ENCODE peak calls at places on chromosome 4, in four cellular contexts. One of them, this sample, is unnamed.

GRCh38 chr4:88008133-88008621 is 742 bp downstream of the PKD2 start:
- DNase-seq in fibroblast of mammary gland: peak
- DNase-seq in AG04450: no peak
- DNase-seq in choroid plexus epithelial cell: peak
- DNase-seq in this sample: peak

GRCh38 chr4:37531156-37531555 is 155.0 kb downstream of the RELL1 start:
- DNase-seq in fibroblast of mammary gland: no peak
- DNase-seq in AG04450: no peak
- DNase-seq in choroid plexus epithelial cell: no peak
- DNase-seq in this sample: no peak

GRCh38 chr4:81389720-81390119 is 82.0 kb downstream of the RASGEF1B start:
- DNase-seq in fibroblast of mammary gland: no peak
- DNase-seq in AG04450: no peak
- DNase-seq in choroid plexus epithelial cell: no peak
- DNase-seq in this sample: no peak

GRCh38 chr4:108683479-108683878 is 33.1 kb downstream of the OSTC start:
- DNase-seq in fibroblast of mammary gland: peak
- DNase-seq in AG04450: no peak
- DNase-seq in choroid plexus epithelial cell: peak
- DNase-seq in this sample: peak

GRCh38 chr4:63211377-63211776 is 1197.9 kb downstream of the TECRL start:
- DNase-seq in fibroblast of mammary gland: no peak
- DNase-seq in AG04450: no peak
- DNase-seq in choroid plexus epithelial cell: no peak
- DNase-seq in this sample: no peak

GRCh38 chr4:80307183-80307735 is 28.3 kb upstream of the CFAP299 start:
- DNase-seq in fibroblast of mammary gland: no peak
- DNase-seq in AG04450: no peak
- DNase-seq in choroid plexus epithelial cell: peak
- DNase-seq in this sample: peak

GRCh38 chr4:189912170-189912569 is 28.5 kb upstream of the FRG1 start:
- DNase-seq in fibroblast of mammary gland: no peak
- DNase-seq in AG04450: no peak
- DNase-seq in choroid plexus epithelial cell: no peak
- DNase-seq in this sample: no peak

GRCh38 chr4:176792348-176793059 is at the start of gene VEGFC:
- DNase-seq in fibroblast of mammary gland: peak
- DNase-seq in AG04450: no peak
- DNase-seq in choroid plexus epithelial cell: peak
- DNase-seq in this sample: peak

GRCh38 chr4:32462944-32463343 is 1742.8 kb downstream of the PCDH7 start:
- DNase-seq in fibroblast of mammary gland: peak
- DNase-seq in AG04450: no peak
- DNase-seq in choroid plexus epithelial cell: peak
- DNase-seq in this sample: peak

GRCh38 chr4:6111354-6111930 is 88.9 kb downstream of the JAKMIP1 start:
- DNase-seq in fibroblast of mammary gland: no peak
- DNase-seq in AG04450: no peak
- DNase-seq in choroid plexus epithelial cell: no peak
- DNase-seq in this sample: no peak

GRCh38 chr4:181140037-181140603 is 1103.1 kb upstream of the TENM3 start:
- DNase-seq in fibroblast of mammary gland: no peak
- DNase-seq in AG04450: no peak
- DNase-seq in choroid plexus epithelial cell: peak
- DNase-seq in this sample: no peak

GRCh38 chr4:373062-373839 is 35.6 kb downstream of the ZNF141 start:
- DNase-seq in fibroblast of mammary gland: no peak
- DNase-seq in AG04450: no peak
- DNase-seq in choroid plexus epithelial cell: no peak
- DNase-seq in this sample: no peak

GRCh38 chr4:82500106-82500738 is 61.6 kb downstream of the TMEM150C start:
- DNase-seq in fibroblast of mammary gland: peak
- DNase-seq in AG04450: no peak
- DNase-seq in choroid plexus epithelial cell: no peak
- DNase-seq in this sample: peak

GRCh38 chr4:176333076-176333475 is 13.3 kb downstream of the SPCS3 start:
- DNase-seq in fibroblast of mammary gland: peak
- DNase-seq in AG04450: peak
- DNase-seq in choroid plexus epithelial cell: peak
- DNase-seq in this sample: no peak

GRCh38 chr4:26288308-26288982 is 32.4 kb upstream of the RBPJ start:
- DNase-seq in fibroblast of mammary gland: peak
- DNase-seq in AG04450: no peak
- DNase-seq in choroid plexus epithelial cell: peak
- DNase-seq in this sample: peak

GRCh38 chr4:14857986-14858385 is 144.3 kb upstream of the CPEB2 start:
- DNase-seq in fibroblast of mammary gland: no peak
- DNase-seq in AG04450: no peak
- DNase-seq in choroid plexus epithelial cell: no peak
- DNase-seq in this sample: no peak

GRCh38 chr4:118849867-118850812 is 14.2 kb upstream of the SEC24D start:
- DNase-seq in fibroblast of mammary gland: no peak
- DNase-seq in AG04450: no peak
- DNase-seq in choroid plexus epithelial cell: peak
- DNase-seq in this sample: peak

GRCh38 chr4:83905952-83906351 is 370.0 kb downstream of the GPAT3 start:
- DNase-seq in fibroblast of mammary gland: no peak
- DNase-seq in AG04450: no peak
- DNase-seq in choroid plexus epithelial cell: no peak
- DNase-seq in this sample: no peak

GRCh38 chr4:83910693-83911092 is 374.8 kb downstream of the GPAT3 start:
- DNase-seq in fibroblast of mammary gland: no peak
- DNase-seq in AG04450: no peak
- DNase-seq in choroid plexus epithelial cell: no peak
- DNase-seq in this sample: no peak

GRCh38 chr4:83906561-83906960 is 370.7 kb downstream of the GPAT3 start:
- DNase-seq in fibroblast of mammary gland: peak
- DNase-seq in AG04450: peak
- DNase-seq in choroid plexus epithelial cell: peak
- DNase-seq in this sample: peak
- TF ChIP-seq CTCF in fibroblast of mammary gland: no peak
- TF ChIP-seq CTCF in AG04450: no peak
- TF ChIP-seq CTCF in choroid plexus epithelial cell: no peak
- TF ChIP-seq CTCF in this sample: no peak

GRCh38 chr4:13367691-13368090 is 116.4 kb downstream of the RAB28 start:
- DNase-seq in fibroblast of mammary gland: no peak
- DNase-seq in AG04450: no peak
- DNase-seq in choroid plexus epithelial cell: no peak
- DNase-seq in this sample: no peak

GRCh38 chr4:13367244-13367643 is 116.9 kb downstream of the RAB28 start:
- DNase-seq in fibroblast of mammary gland: no peak
- DNase-seq in AG04450: no peak
- DNase-seq in choroid plexus epithelial cell: no peak
- DNase-seq in this sample: no peak

GRCh38 chr4:13364653-13365052 is 119.5 kb downstream of the RAB28 start:
- DNase-seq in fibroblast of mammary gland: no peak
- DNase-seq in AG04450: no peak
- DNase-seq in choroid plexus epithelial cell: no peak
- DNase-seq in this sample: no peak

GRCh38 chr4:13365195-13365594 is 118.9 kb downstream of the RAB28 start:
- DNase-seq in fibroblast of mammary gland: no peak
- DNase-seq in AG04450: no peak
- DNase-seq in choroid plexus epithelial cell: no peak
- DNase-seq in this sample: no peak

DNA sequence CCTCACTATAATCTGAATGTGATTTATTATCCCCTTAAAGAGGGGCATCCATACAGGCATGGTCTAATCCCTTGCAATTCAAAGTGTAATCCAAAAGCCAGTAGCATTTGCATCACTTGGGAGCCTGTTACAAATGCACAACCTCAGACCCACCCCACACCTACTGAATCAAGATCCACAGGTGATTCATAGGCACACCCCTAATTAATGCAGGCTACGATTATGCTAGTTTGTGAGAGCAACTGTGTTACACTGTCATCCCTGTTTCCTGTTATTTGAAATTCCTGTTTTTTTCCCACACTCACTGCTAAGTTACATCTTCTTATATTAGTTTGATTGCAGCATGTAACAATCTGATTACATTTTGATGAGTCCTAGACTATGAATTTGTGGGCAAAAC is 120.0 kb downstream of the RAB28 start:
- DNase-seq in fibroblast of mammary gland: no peak
- DNase-seq in AG04450: no peak
- DNase-seq in choroid plexus epithelial cell: no peak
- DNase-seq in this sample: no peak
- H3K4me3 ChIP-seq in fibroblast of mammary gland: no peak
- H3K4me3 ChIP-seq in AG04450: no peak
- H3K4me3 ChIP-seq in choroid plexus epithelial cell: no peak
- H3K4me3 ChIP-seq in this sample: no peak

DNA sequence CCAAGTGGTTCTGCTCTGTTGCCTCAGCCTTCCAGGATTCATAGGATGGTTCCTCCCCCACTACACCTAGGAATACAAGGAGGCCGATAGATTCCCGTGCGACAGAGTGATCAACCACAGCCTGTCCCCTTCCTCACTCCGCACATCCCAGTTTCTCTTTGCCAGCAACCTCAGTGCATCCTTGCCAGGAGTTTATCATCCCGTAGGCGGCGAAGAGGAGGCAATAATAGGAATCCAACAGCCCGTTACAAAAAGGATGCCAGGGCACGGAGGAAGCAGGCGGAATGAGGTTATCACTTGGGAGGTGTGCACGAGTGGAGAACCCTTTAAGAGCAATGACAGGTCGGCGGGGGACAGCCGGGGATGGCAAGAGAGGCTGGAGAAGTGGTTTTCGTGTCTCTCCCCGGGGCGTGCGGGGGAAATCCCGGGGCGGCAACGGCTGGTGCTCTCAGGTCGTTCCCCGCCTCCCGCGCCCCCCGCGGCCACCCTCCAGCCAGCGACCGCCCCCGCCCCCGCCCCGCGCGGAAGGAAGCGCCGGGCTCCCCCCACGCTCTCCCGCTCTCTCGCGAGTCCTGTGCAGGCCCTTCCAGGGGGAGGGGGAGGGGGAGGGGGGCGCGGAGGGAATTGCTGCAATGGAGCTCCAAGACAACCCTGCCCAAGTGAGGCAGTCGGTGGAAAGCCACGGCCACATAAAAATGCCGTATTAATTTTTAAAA is 1.6 kb downstream of the PPP3CA start:
- DNase-seq in fibroblast of mammary gland: peak
- DNase-seq in AG04450: no peak
- DNase-seq in choroid plexus epithelial cell: peak
- DNase-seq in this sample: peak
- TF ChIP-seq CTCF in fibroblast of mammary gland: peak
- TF ChIP-seq CTCF in AG04450: peak
- TF ChIP-seq CTCF in choroid plexus epithelial cell: peak
- TF ChIP-seq CTCF in this sample: peak

GRCh38 chr4:44448548-44449443 is at the start of gene KCTD8:
- DNase-seq in fibroblast of mammary gland: peak
- DNase-seq in AG04450: peak
- DNase-seq in choroid plexus epithelial cell: peak
- DNase-seq in this sample: peak
- H3K4me3 ChIP-seq in fibroblast of mammary gland: peak
- H3K4me3 ChIP-seq in AG04450: peak
- H3K4me3 ChIP-seq in choroid plexus epithelial cell: peak
- H3K4me3 ChIP-seq in this sample: peak

GRCh38 chr4:65089666-65090065 is 580.6 kb downstream of the EPHA5 start:
- DNase-seq in fibroblast of mammary gland: peak
- DNase-seq in AG04450: no peak
- DNase-seq in choroid plexus epithelial cell: peak
- DNase-seq in this sample: peak
- TF ChIP-seq CTCF in fibroblast of mammary gland: peak
- TF ChIP-seq CTCF in AG04450: no peak
- TF ChIP-seq CTCF in choroid plexus epithelial cell: peak
- TF ChIP-seq CTCF in this sample: peak

GRCh38 chr4:122775039-122775438 is 42.5 kb downstream of the BBS12 start:
- DNase-seq in fibroblast of mammary gland: no peak
- DNase-seq in AG04450: no peak
- DNase-seq in choroid plexus epithelial cell: no peak
- DNase-seq in this sample: no peak

GRCh38 chr4:122773021-122773420 is 40.5 kb downstream of the BBS12 start:
- DNase-seq in fibroblast of mammary gland: no peak
- DNase-seq in AG04450: no peak
- DNase-seq in choroid plexus epithelial cell: no peak
- DNase-seq in this sample: no peak

GRCh38 chr4:122775987-122776836 is 43.7 kb downstream of the BBS12 start:
- DNase-seq in fibroblast of mammary gland: no peak
- DNase-seq in AG04450: no peak
- DNase-seq in choroid plexus epithelial cell: no peak
- DNase-seq in this sample: no peak

GRCh38 chr4:122772311-122772710 is 39.8 kb downstream of the BBS12 start:
- DNase-seq in fibroblast of mammary gland: peak
- DNase-seq in AG04450: no peak
- DNase-seq in choroid plexus epithelial cell: peak
- DNase-seq in this sample: peak

GRCh38 chr4:122771724-122772123 is 39.2 kb downstream of the BBS12 start:
- DNase-seq in fibroblast of mammary gland: no peak
- DNase-seq in AG04450: no peak
- DNase-seq in choroid plexus epithelial cell: no peak
- DNase-seq in this sample: no peak
- H3K4me3 ChIP-seq in fibroblast of mammary gland: no peak
- H3K4me3 ChIP-seq in AG04450: no peak
- H3K4me3 ChIP-seq in choroid plexus epithelial cell: no peak
- H3K4me3 ChIP-seq in this sample: no peak